ENCODE peak calls at places on chromosomes 13 and 19, in seven cellular contexts. T, M, F, U, H, O and E are unnamed samples. For H3K36me3, the result is how much of the 10 kb centered on the place peaks cover.

GRCh38 chr19:39915101-39915847 is 19.2 kb downstream of the FCGBP start:
- DNase-seq in O (no peak), M (peak), U (peak), T (no peak), H (no peak), F (peak), E (no peak)

GRCh38 chr19:30092721-30093569 is 150.9 kb downstream of the URI1 start:
- DNase-seq in U (peak), H (no peak), O (no peak), F (no peak), T (no peak), M (no peak), E (no peak)

GRCh38 chr19:41698746-41699230 is 9.6 kb upstream of the CEACAM5 start:
- DNase-seq in U (peak), H (no peak), O (no peak), F (no peak), M (no peak), T (no peak), E (no peak)

GRCh38 chr19:35704218-35704617 is at the start of gene ZBTB32:
- DNase-seq in H (peak), O (no peak), U (peak), T (no peak), F (peak), M (peak), E (no peak)

GRCh38 chr13:51998723-51999471 is 12.4 kb downstream of the ATP7B start:
- DNase-seq in U (no peak), M (no peak), T (no peak), F (peak), O (no peak), H (no peak), E (no peak)

GRCh38 chr19:56637976-56638555 is 4.9 kb upstream of the SMIM17 start:
- DNase-seq in U (peak), F (peak), M (peak), H (no peak), T (peak), O (peak), E (no peak)

GRCh38 chr13:24644051-24644450 is 36.2 kb upstream of the ATP12A start:
- DNase-seq in T (no peak), F (no peak), U (no peak), H (no peak), O (no peak), M (no peak), E (no peak)

GRCh38 chr13:35684432-35684831 is 207.9 kb upstream of the MAB21L1 start:
- DNase-seq in O (no peak), U (no peak), M (no peak), T (no peak), F (no peak), H (no peak), E (no peak)

GRCh38 chr19:29267701-29268100 is 54.8 kb upstream of the UQCRFS1 start:
- DNase-seq in O (peak), T (no peak), H (no peak), F (no peak), U (no peak), M (no peak), E (no peak)

GRCh38 chr19:33784432-33784831 is 12.2 kb upstream of the KCTD15 start:
- DNase-seq in M (no peak), O (no peak), T (no peak), H (no peak), F (no peak), U (no peak), E (no peak)
- H3K36me3 ChIP-seq in M (under half), O (under half), T (under half), H (under half), F (under half), U (under half), E (under half)

GRCh38 chr13:100565291-100565690 is 23.3 kb downstream of the GGACT start:
- DNase-seq in M (no peak), F (no peak), U (no peak), O (peak), H (no peak), T (no peak), E (no peak)
- TF ChIP-seq CTCF in M (no peak), F (peak), U (no peak), O (no peak), H (no peak), T (no peak), E (no peak)

GRCh38 chr19:19627716-19628498 is at the start of gene LPAR2:
- DNase-seq in O (peak), M (peak), F (peak), U (peak), H (peak), T (no peak), E (no peak)
- H3K4me3 ChIP-seq in O (peak), M (no peak), F (peak), U (peak), H (peak), T (peak), E (peak)

GRCh38 chr19:7461841-7462629 is 26.8 kb downstream of the PEX11G start:
- DNase-seq in O (no peak), H (peak), F (peak), M (no peak), T (no peak), U (no peak), E (no peak)
- H3K36me3 ChIP-seq in O (under half), H (under half), F (under half), M (under half), T (under half), U (under half), E (under half)